ENCODE peak calls at places on chromosomes 5 and 9, in six cellular contexts. One of them, this sample, is unnamed.

GRCh38 chr9:112334319-112334828 is 955 bp upstream of the PTBP3 start:
- DNase-seq in MM.1S: peak; percentile 50
- DNase-seq in astrocyte of the spinal cord: peak; percentile 54
- DNase-seq in lower lobe of right lung: no peak
- DNase-seq in PC-9: peak; percentile 59
- DNase-seq in heart left ventricle: no peak
- DNase-seq in this sample: peak; percentile 25

GRCh38 chr9:981491-981898 is 5.0 kb downstream of the DMRT3 start:
- DNase-seq in MM.1S: no peak
- DNase-seq in astrocyte of the spinal cord: no peak
- DNase-seq in lower lobe of right lung: no peak
- DNase-seq in PC-9: no peak
- DNase-seq in heart left ventricle: no peak
- DNase-seq in this sample: no peak

GRCh38 chr5:60208681-60209080 is 315.2 kb upstream of the PDE4D start:
- DNase-seq in MM.1S: no peak
- DNase-seq in astrocyte of the spinal cord: no peak
- DNase-seq in lower lobe of right lung: no peak
- DNase-seq in PC-9: no peak
- DNase-seq in heart left ventricle: no peak
- DNase-seq in this sample: no peak

GRCh38 chr9:117120061-117120460 is 294.8 kb downstream of the ASTN2 start:
- DNase-seq in MM.1S: no peak
- DNase-seq in astrocyte of the spinal cord: no peak
- DNase-seq in lower lobe of right lung: no peak
- DNase-seq in PC-9: no peak
- DNase-seq in heart left ventricle: no peak
- DNase-seq in this sample: no peak

GRCh38 chr5:109880907-109881685 is 191.4 kb downstream of the MAN2A1 start:
- DNase-seq in MM.1S: no peak
- DNase-seq in astrocyte of the spinal cord: peak; percentile 64
- DNase-seq in lower lobe of right lung: no peak
- DNase-seq in PC-9: no peak
- DNase-seq in heart left ventricle: no peak
- DNase-seq in this sample: no peak

GRCh38 chr5:88660947-88661869 is 221.8 kb downstream of the MEF2C start:
- DNase-seq in MM.1S: peak; percentile 96
- DNase-seq in astrocyte of the spinal cord: peak; percentile 97
- DNase-seq in lower lobe of right lung: no peak
- DNase-seq in PC-9: peak; percentile 84
- DNase-seq in heart left ventricle: peak; percentile 72
- DNase-seq in this sample: peak; percentile 60

GRCh38 chr9:120914410-120914809 is 12.2 kb downstream of the TRAF1 start:
- DNase-seq in MM.1S: no peak
- DNase-seq in astrocyte of the spinal cord: no peak
- DNase-seq in lower lobe of right lung: no peak
- DNase-seq in PC-9: no peak
- DNase-seq in heart left ventricle: no peak
- DNase-seq in this sample: no peak

GRCh38 chr9:136140966-136141365 is 22.3 kb upstream of the TMEM250 start:
- DNase-seq in MM.1S: no peak
- DNase-seq in astrocyte of the spinal cord: no peak
- DNase-seq in lower lobe of right lung: no peak
- DNase-seq in PC-9: no peak
- DNase-seq in heart left ventricle: no peak
- DNase-seq in this sample: no peak

GRCh38 chr9:129125478-129125877 is 14.3 kb downstream of the PTPA start:
- DNase-seq in MM.1S: no peak
- DNase-seq in astrocyte of the spinal cord: peak; percentile 95
- DNase-seq in lower lobe of right lung: no peak
- DNase-seq in PC-9: peak; percentile 88
- DNase-seq in heart left ventricle: no peak
- DNase-seq in this sample: peak; percentile 78

GRCh38 chr9:128155736-128156500 is 4.1 kb upstream of the BBLN start:
- DNase-seq in MM.1S: no peak
- DNase-seq in astrocyte of the spinal cord: no peak
- DNase-seq in lower lobe of right lung: peak; percentile 5
- DNase-seq in PC-9: peak; percentile 27
- DNase-seq in heart left ventricle: peak; percentile 16
- DNase-seq in this sample: no peak

DNA sequence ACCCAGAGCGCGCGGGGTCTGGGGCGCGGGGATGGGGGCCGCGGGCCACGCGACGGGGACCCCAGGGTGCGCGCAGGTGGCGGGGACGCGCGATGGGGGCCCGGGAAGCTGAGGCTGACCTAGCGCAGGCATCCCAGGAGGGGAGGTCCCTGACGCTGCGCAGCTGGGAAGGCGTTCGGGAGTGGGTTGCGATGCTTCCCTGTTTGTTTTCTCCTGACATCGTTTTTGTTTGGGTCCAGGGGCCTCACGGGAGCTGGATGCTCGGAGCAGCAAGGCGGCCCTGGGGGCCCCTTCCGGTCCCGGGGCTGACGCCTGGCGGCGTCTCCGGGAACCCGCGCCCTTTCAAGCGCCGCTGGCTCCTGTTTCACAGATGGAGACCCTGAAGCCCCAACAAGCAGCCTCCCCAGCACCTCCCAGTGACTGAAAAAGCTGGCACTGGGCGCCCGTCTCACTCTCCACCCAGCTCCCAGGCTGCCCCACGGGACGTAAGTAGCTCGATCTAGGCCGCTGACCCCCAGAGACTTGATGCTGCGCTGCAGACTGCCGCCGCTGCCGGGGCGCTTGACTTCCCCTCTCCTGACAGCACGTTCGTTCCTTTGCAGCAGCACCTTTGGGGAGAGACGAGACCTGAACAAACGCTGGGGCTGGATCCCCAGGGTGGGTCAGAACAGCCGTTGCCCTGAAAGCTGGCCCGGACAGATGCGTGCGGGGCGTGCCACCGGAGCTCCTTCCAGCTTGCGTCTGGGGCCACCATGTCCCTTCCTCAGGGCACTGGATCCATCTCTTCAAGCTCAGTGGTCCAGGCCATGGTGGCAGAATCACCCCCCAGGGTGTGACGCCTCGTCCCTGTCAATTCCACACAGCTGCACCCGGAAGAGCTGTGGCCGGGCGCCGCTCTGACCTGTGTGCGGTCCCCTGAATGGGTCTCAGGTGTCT is 593 bp downstream of the BRD3OS start:
- DNase-seq in MM.1S: peak; percentile 27
- DNase-seq in astrocyte of the spinal cord: peak; percentile 42
- DNase-seq in lower lobe of right lung: peak; percentile 63
- DNase-seq in PC-9: no peak
- DNase-seq in heart left ventricle: no peak
- DNase-seq in this sample: peak; percentile 40
- TF ChIP-seq CTCF in MM.1S: peak; percentile 9
- TF ChIP-seq CTCF in astrocyte of the spinal cord: peak; percentile 21
- TF ChIP-seq CTCF in lower lobe of right lung: peak; percentile 28
- TF ChIP-seq CTCF in PC-9: no peak
- TF ChIP-seq CTCF in heart left ventricle: no peak
- TF ChIP-seq CTCF in this sample: peak; percentile 33

GRCh38 chr9:130660683-130661460 is 3.5 kb upstream of the PRDM12 start:
- DNase-seq in MM.1S: no peak
- DNase-seq in astrocyte of the spinal cord: no peak
- DNase-seq in lower lobe of right lung: no peak
- DNase-seq in PC-9: no peak
- DNase-seq in heart left ventricle: no peak
- DNase-seq in this sample: no peak
- H3K4me3 ChIP-seq in MM.1S: no peak overlapping the region
- H3K4me3 ChIP-seq in astrocyte of the spinal cord: no peak overlapping the region
- H3K4me3 ChIP-seq in lower lobe of right lung: peak overlapping the region; percentile 40
- H3K4me3 ChIP-seq in PC-9: no peak overlapping the region
- H3K4me3 ChIP-seq in heart left ventricle: peak overlapping the region; percentile 29
- H3K4me3 ChIP-seq in this sample: no peak overlapping the region

GRCh38 chr9:20269620-20270019 is 352.7 kb downstream of the MLLT3 start:
- DNase-seq in MM.1S: no peak
- DNase-seq in astrocyte of the spinal cord: no peak
- DNase-seq in lower lobe of right lung: no peak
- DNase-seq in PC-9: no peak
- DNase-seq in heart left ventricle: no peak
- DNase-seq in this sample: no peak

GRCh38 chr9:20276762-20277161 is 345.5 kb downstream of the MLLT3 start:
- DNase-seq in MM.1S: no peak
- DNase-seq in astrocyte of the spinal cord: no peak
- DNase-seq in lower lobe of right lung: no peak
- DNase-seq in PC-9: no peak
- DNase-seq in heart left ventricle: no peak
- DNase-seq in this sample: no peak

GRCh38 chr9:20270176-20270575 is 352.1 kb downstream of the MLLT3 start:
- DNase-seq in MM.1S: no peak
- DNase-seq in astrocyte of the spinal cord: no peak
- DNase-seq in lower lobe of right lung: no peak
- DNase-seq in PC-9: no peak
- DNase-seq in heart left ventricle: no peak
- DNase-seq in this sample: no peak

GRCh38 chr9:20271107-20271506 is 351.2 kb downstream of the MLLT3 start:
- DNase-seq in MM.1S: no peak
- DNase-seq in astrocyte of the spinal cord: no peak
- DNase-seq in lower lobe of right lung: no peak
- DNase-seq in PC-9: no peak
- DNase-seq in heart left ventricle: no peak
- DNase-seq in this sample: peak; percentile 37

GRCh38 chr9:20271723-20272122 is 350.6 kb downstream of the MLLT3 start:
- DNase-seq in MM.1S: no peak
- DNase-seq in astrocyte of the spinal cord: no peak
- DNase-seq in lower lobe of right lung: no peak
- DNase-seq in PC-9: no peak
- DNase-seq in heart left ventricle: no peak
- DNase-seq in this sample: no peak
- TF ChIP-seq CTCF in MM.1S: no peak
- TF ChIP-seq CTCF in astrocyte of the spinal cord: no peak
- TF ChIP-seq CTCF in lower lobe of right lung: no peak
- TF ChIP-seq CTCF in PC-9: no peak
- TF ChIP-seq CTCF in heart left ventricle: no peak
- TF ChIP-seq CTCF in this sample: no peak

DNA sequence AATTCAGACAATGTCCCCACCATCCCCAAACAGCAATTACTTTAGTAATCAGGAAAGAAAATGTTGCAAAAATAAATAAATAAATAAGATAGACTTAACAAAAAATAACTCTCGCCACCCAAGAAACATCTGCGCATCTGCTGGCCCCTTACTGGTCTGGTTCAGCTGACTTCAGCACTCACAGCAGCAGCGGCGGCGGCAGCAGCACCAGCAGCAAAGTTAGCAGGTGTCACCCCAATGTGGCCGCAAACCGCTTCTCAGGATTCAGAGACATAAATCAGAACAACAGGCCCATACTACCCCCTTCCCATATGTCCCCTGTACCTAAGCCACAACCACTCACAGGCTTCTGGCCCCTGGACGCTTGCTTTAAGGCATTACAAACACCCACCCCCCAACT is 593.0 kb downstream of the BNC2 start:
- DNase-seq in MM.1S: no peak
- DNase-seq in astrocyte of the spinal cord: no peak
- DNase-seq in lower lobe of right lung: no peak
- DNase-seq in PC-9: no peak
- DNase-seq in heart left ventricle: no peak
- DNase-seq in this sample: no peak
- H3K4me3 ChIP-seq in MM.1S: no peak overlapping the region
- H3K4me3 ChIP-seq in astrocyte of the spinal cord: no peak overlapping the region
- H3K4me3 ChIP-seq in lower lobe of right lung: no peak overlapping the region
- H3K4me3 ChIP-seq in PC-9: no peak overlapping the region
- H3K4me3 ChIP-seq in heart left ventricle: no peak overlapping the region
- H3K4me3 ChIP-seq in this sample: no peak overlapping the region